ENCODE peak calls at places on chromosomes 7 and 10, in ten cellular contexts. O is BJ, N is NB4, B is brain microvascular endothelial cell, S is A549, Y is RWPE2, G is astrocyte of the spinal cord, F is fibroblast of lung, L is heart right ventricle, P is choroid plexus epithelial cell. W is an unnamed sample.

GRCh38 chr10:94003496-94003895 is 9.8 kb downstream of the PLCE1 start:
- DNase-seq in O (no peak), N (no peak), B (no peak), S (no peak), Y (no peak), G (no peak), F (no peak), L (no peak), P (no peak), W (no peak)

GRCh38 chr10:127447197-127447596 is 101.9 kb upstream of the NPS start:
- DNase-seq in O (no peak), N (no peak), B (no peak), S (no peak), Y (no peak), G (no peak), F (no peak), L (no peak), P (no peak), W (no peak)

GRCh38 chr7:80918909-80919721 is at the start of gene SEMA3C:
- DNase-seq in O (peak), N (peak), B (peak), S (peak), Y (peak), G (peak), F (peak), L (peak), P (peak), W (peak)

GRCh38 chr10:99536400-99537254 is 3.9 kb downstream of the NKX2-3 start:
- DNase-seq in O (no peak), N (peak), B (no peak), S (no peak), Y (no peak), G (no peak), F (no peak), L (no peak), P (no peak), W (no peak)

GRCh38 chr7:78413568-78413967 is 615.0 kb downstream of the PHTF2 start:
- DNase-seq in O (no peak), N (no peak), B (no peak), S (no peak), Y (no peak), G (no peak), F (no peak), L (no peak), P (no peak), W (no peak)

GRCh38 chr7:102155821-102156441 is 130.7 kb upstream of the SH2B2 start:
- DNase-seq in O (no peak), N (no peak), B (no peak), S (no peak), Y (no peak), G (no peak), F (no peak), L (no peak), P (peak), W (no peak)

GRCh38 chr7:18140943-18141342 is 113.3 kb upstream of the PRPS1L1 start:
- DNase-seq in O (no peak), N (no peak), B (no peak), S (no peak), Y (no peak), G (no peak), F (no peak), L (no peak), P (no peak), W (no peak)

GRCh38 chr7:39453743-39454355 is 112.4 kb upstream of the YAE1 start:
- DNase-seq in O (no peak), N (peak), B (peak), S (peak), Y (no peak), G (peak), F (peak), L (no peak), P (peak), W (peak)

GRCh38 chr7:32890010-32890552 is 1.5 kb downstream of the KBTBD2 start:
- DNase-seq in O (no peak), N (peak), B (no peak), S (peak), Y (no peak), G (peak), F (peak), L (no peak), P (peak), W (no peak)

GRCh38 chr7:139620676-139621344 is 97.3 kb downstream of the CLEC2L start:
- DNase-seq in O (no peak), N (peak), B (no peak), S (peak), Y (no peak), G (no peak), F (no peak), L (no peak), P (peak), W (no peak)

GRCh38 chr10:44911081-44911540 is at the start of gene TMEM72:
- DNase-seq in O (no peak), N (no peak), B (no peak), S (no peak), Y (no peak), G (no peak), F (no peak), L (no peak), P (peak), W (no peak)

GRCh38 chr10:109183366-109183765 is 739.9 kb downstream of the XPNPEP1 start:
- DNase-seq in O (no peak), N (no peak), B (no peak), S (no peak), Y (no peak), G (peak), F (peak), L (no peak), P (no peak), W (peak)

GRCh38 chr10:31028076-31028475 is 3.6 kb downstream of the ZNF438 start:
- DNase-seq in O (no peak), N (peak), B (no peak), S (no peak), Y (no peak), G (no peak), F (no peak), L (no peak), P (peak), W (no peak)

GRCh38 chr7:103343758-103344452 is 662 bp downstream of the DNAJC2 start:
- DNase-seq in O (no peak), N (peak), B (peak), S (peak), Y (no peak), G (peak), F (peak), L (no peak), P (peak), W (no peak)

GRCh38 chr10:69232736-69233135 is 12.6 kb downstream of the HKDC1 start:
- DNase-seq in O (no peak), N (no peak), B (no peak), S (no peak), Y (no peak), G (no peak), F (no peak), L (no peak), P (no peak), W (no peak)

GRCh38 chr10:96415896-96416554 is 57.2 kb upstream of the OPALIN start:
- DNase-seq in O (no peak), N (peak), B (no peak), S (no peak), Y (no peak), G (peak), F (peak), L (no peak), P (peak), W (peak)

GRCh38 chr10:46544989-46545791 is 11.3 kb downstream of the GPRIN2 start:
- DNase-seq in O (no peak), N (peak), B (no peak), S (peak), Y (peak), G (no peak), F (no peak), L (no peak), P (peak), W (no peak)

GRCh38 chr7:158302274-158303070 is 285.2 kb downstream of the PTPRN2 start:
- DNase-seq in O (no peak), N (no peak), B (no peak), S (no peak), Y (no peak), G (no peak), F (peak), L (no peak), P (no peak), W (no peak)

GRCh38 chr7:65983965-65984654 is 2.1 kb upstream of the GUSB start:
- DNase-seq in O (no peak), N (no peak), B (no peak), S (peak), Y (peak), G (no peak), F (peak), L (no peak), P (peak), W (no peak)

GRCh38 chr7:106176414-106177294 is 64.5 kb upstream of the SYPL1 start:
- DNase-seq in O (no peak), N (peak), B (peak), S (peak), Y (peak), G (peak), F (peak), L (peak), P (peak), W (peak)

GRCh38 chr10:130045091-130045652 is 65.5 kb downstream of the C10orf143 start:
- DNase-seq in O (no peak), N (peak), B (no peak), S (peak), Y (peak), G (no peak), F (no peak), L (no peak), P (no peak), W (no peak)

GRCh38 chr10:71684356-71685173 is 35.0 kb downstream of the C10orf105 start:
- DNase-seq in O (no peak), N (peak), B (no peak), S (peak), Y (no peak), G (no peak), F (no peak), L (peak), P (peak), W (no peak)

GRCh38 chr7:23470290-23471089 is at the start of gene IGF2BP3:
- DNase-seq in O (no peak), N (peak), B (peak), S (peak), Y (peak), G (peak), F (peak), L (no peak), P (peak), W (peak)

GRCh38 chr7:144738708-144739314 is 97.0 kb downstream of the TPK1 start:
- DNase-seq in O (no peak), N (peak), B (peak), S (peak), Y (no peak), G (peak), F (peak), L (peak), P (peak), W (no peak)

GRCh38 chr10:107011113-107011512 is 153.4 kb downstream of the SORCS1 start:
- DNase-seq in O (no peak), N (no peak), B (no peak), S (no peak), Y (no peak), G (no peak), F (no peak), L (no peak), P (no peak), W (no peak)

GRCh38 chr7:16918288-16918895 is 36.6 kb upstream of the AGR3 start:
- DNase-seq in O (no peak), N (peak), B (no peak), S (peak), Y (no peak), G (peak), F (peak), L (peak), P (peak), W (peak)

GRCh38 chr7:145863-146262 is 46.5 kb upstream of the FAM20C start:
- DNase-seq in O (no peak), N (no peak), B (no peak), S (no peak), Y (no peak), G (no peak), F (no peak), L (no peak), P (no peak), W (no peak)

GRCh38 chr10:73773152-73773879 is 8.5 kb upstream of the CHCHD1 start:
- DNase-seq in O (no peak), N (peak), B (no peak), S (no peak), Y (no peak), G (no peak), F (no peak), L (no peak), P (peak), W (no peak)

GRCh38 chr10:73769396-73769795 is 12.5 kb upstream of the CHCHD1 start:
- DNase-seq in O (no peak), N (no peak), B (no peak), S (no peak), Y (no peak), G (no peak), F (no peak), L (no peak), P (no peak), W (no peak)

GRCh38 chr10:73771722-73772279 is 10.0 kb upstream of the CHCHD1 start:
- DNase-seq in O (no peak), N (peak), B (peak), S (peak), Y (no peak), G (no peak), F (no peak), L (peak), P (peak), W (peak)

GRCh38 chr10:73772280-73773151 is 9.3 kb upstream of the CHCHD1 start:
- DNase-seq in O (no peak), N (peak), B (peak), S (peak), Y (peak), G (peak), F (peak), L (peak), P (peak), W (no peak)

DNA sequence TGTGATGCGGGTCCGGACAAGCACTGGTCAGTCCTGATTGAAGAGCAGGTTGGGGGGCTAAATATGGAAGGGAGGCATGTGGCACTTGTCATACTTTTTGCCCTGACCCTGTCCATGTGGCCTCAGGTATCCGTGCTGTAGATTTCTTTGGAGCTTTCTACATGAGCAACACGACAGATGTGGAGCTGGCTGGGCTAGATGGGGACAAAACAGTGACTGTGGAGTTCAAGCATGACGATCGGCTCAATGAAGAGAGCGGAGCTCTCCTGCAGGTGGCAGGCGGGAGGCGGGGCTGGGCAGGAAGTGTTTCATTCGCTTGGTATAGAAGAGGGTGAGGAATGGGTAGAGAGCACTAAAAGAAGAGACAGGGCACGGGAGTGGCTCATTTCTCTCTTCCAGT is 13.0 kb upstream of the CHCHD1 start:
- DNase-seq in O (no peak), N (no peak), B (no peak), S (no peak), Y (no peak), G (no peak), F (no peak), L (no peak), P (no peak), W (no peak)
- TF ChIP-seq CTCF in O (no peak), N (no peak), B (no peak), S (no peak), Y (no peak), G (no peak), F (no peak), L (no peak), P (no peak), W (no peak)

GRCh38 chr7:121026159-121026558 is 37.6 kb downstream of the CPED1 start:
- DNase-seq in O (no peak), N (no peak), B (no peak), S (no peak), Y (no peak), G (no peak), F (no peak), L (no peak), P (no peak), W (no peak)

GRCh38 chr7:121021266-121021969 is 32.9 kb downstream of the CPED1 start:
- DNase-seq in O (no peak), N (no peak), B (no peak), S (no peak), Y (no peak), G (no peak), F (no peak), L (no peak), P (no peak), W (no peak)

GRCh38 chr7:121024568-121025055 is 36.1 kb downstream of the CPED1 start:
- DNase-seq in O (no peak), N (no peak), B (no peak), S (no peak), Y (no peak), G (no peak), F (no peak), L (no peak), P (no peak), W (no peak)

GRCh38 chr7:121023189-121023588 is 34.7 kb downstream of the CPED1 start:
- DNase-seq in O (no peak), N (no peak), B (no peak), S (no peak), Y (no peak), G (no peak), F (no peak), L (no peak), P (no peak), W (no peak)

GRCh38 chr7:121023683-121024507 is 35.4 kb downstream of the CPED1 start:
- DNase-seq in O (no peak), N (no peak), B (no peak), S (no peak), Y (no peak), G (peak), F (no peak), L (no peak), P (peak), W (no peak)
- H3K4me3 ChIP-seq in O (no peak), N (no peak), B (no peak), S (no peak), Y (no peak), G (no peak), F (peak), L (no peak), P (no peak), W (no peak)

GRCh38 chr10:132360766-132361447 is 28.9 kb downstream of the LRRC27 start:
- DNase-seq in O (no peak), N (peak), B (no peak), S (peak), Y (no peak), G (no peak), F (no peak), L (no peak), P (no peak), W (no peak)

GRCh38 chr10:132361581-132362101 is 29.6 kb downstream of the LRRC27 start:
- DNase-seq in O (no peak), N (no peak), B (no peak), S (no peak), Y (no peak), G (no peak), F (no peak), L (no peak), P (no peak), W (no peak)

GRCh38 chr10:132357286-132358058 is 25.5 kb downstream of the LRRC27 start:
- DNase-seq in O (no peak), N (no peak), B (no peak), S (no peak), Y (no peak), G (no peak), F (no peak), L (no peak), P (no peak), W (no peak)

GRCh38 chr10:132362151-132362611 is 30.2 kb downstream of the LRRC27 start:
- DNase-seq in O (no peak), N (no peak), B (no peak), S (no peak), Y (no peak), G (no peak), F (no peak), L (no peak), P (no peak), W (no peak)

GRCh38 chr10:132359305-132360040 is 27.5 kb downstream of the LRRC27 start:
- DNase-seq in O (no peak), N (no peak), B (no peak), S (peak), Y (no peak), G (no peak), F (no peak), L (peak), P (no peak), W (no peak)
- TF ChIP-seq CTCF in O (peak), N (no peak), B (no peak), S (no peak), Y (no peak), G (no peak), F (no peak), L (no peak), P (peak), W (no peak)

DNA sequence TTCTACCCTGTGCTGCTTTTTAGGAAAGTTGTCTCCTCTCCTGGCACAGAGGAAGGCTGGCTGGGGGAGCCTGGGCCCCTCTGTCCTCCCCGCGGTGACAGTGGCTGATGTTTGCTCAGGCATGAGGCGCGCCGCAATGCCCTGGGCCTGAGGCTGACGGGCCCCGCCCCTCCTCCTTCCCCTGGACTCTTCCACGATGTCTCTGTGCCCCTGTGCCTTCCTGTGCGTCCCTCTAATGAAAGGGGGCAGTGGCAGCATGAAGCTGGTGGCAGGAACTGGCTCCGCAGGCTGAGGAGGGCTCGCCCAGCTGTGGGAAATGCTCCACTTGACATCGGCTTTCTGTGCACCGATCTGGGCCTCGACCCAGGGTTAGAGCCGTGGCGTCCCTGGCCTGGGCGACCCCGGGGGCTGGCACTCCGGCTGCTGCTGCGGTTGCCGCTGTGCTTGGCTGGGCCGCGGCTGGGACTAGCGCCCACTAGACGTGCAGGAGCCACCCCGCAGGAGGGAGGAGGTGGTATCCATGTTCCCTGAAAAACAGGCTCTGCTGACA is 67.9 kb downstream of the ZNF680 start:
- DNase-seq in O (no peak), N (no peak), B (no peak), S (no peak), Y (no peak), G (no peak), F (no peak), L (no peak), P (no peak), W (no peak)
- H3K4me3 ChIP-seq in O (no peak), N (no peak), B (peak), S (no peak), Y (no peak), G (no peak), F (no peak), L (peak), P (peak), W (no peak)

GRCh38 chr7:50531928-50532327 is 33.3 kb downstream of the DDC start:
- DNase-seq in O (no peak), N (no peak), B (no peak), S (no peak), Y (no peak), G (peak), F (peak), L (no peak), P (no peak), W (no peak)

GRCh38 chr7:50537417-50537816 is 27.8 kb downstream of the DDC start:
- DNase-seq in O (no peak), N (no peak), B (no peak), S (no peak), Y (no peak), G (no peak), F (no peak), L (no peak), P (no peak), W (no peak)

GRCh38 chr7:50531401-50531906 is 33.8 kb downstream of the DDC start:
- DNase-seq in O (no peak), N (no peak), B (no peak), S (peak), Y (peak), G (peak), F (peak), L (no peak), P (no peak), W (no peak)

GRCh38 chr7:50533849-50534248 is 31.4 kb downstream of the DDC start:
- DNase-seq in O (no peak), N (no peak), B (no peak), S (peak), Y (no peak), G (no peak), F (no peak), L (no peak), P (no peak), W (no peak)

DNA sequence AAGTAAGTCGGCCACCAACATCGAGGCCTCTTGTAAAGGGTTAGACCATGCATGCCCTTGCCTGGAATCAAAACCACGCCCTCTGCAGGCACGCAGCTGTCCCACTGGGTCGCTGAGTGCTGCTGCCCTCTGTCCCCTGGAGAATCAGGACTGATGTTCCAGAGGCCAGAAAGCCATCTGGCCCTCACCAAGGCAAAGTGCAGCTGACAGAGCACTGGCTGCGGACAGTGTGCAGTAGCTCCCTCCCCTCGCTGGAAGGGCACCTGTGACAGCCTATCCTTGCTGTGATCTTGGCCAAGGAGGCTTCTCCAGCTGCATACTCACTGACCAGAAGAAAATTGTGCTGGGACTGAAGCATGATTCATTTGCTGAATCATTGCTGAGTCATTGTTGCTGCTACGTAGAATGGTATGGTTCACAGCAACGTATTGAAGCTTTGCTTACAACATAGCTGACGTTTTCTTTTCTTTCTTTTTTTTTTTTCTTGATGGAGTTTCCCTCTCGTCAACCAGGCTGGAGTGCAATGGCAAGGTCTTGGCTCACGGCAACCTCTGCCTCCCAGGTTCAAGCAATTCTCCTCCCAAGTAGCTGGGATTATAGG is 30.4 kb downstream of the DDC start:
- DNase-seq in O (peak), N (peak), B (peak), S (peak), Y (no peak), G (peak), F (peak), L (no peak), P (peak), W (peak)
- TF ChIP-seq CTCF in O (peak), N (peak), B (peak), S (no peak), Y (peak), G (no peak), F (no peak), L (no peak), P (peak), W (no peak)

GRCh38 chr7:1752771-1753562 is 82.9 kb downstream of the ELFN1 start:
- DNase-seq in O (no peak), N (peak), B (no peak), S (no peak), Y (no peak), G (no peak), F (no peak), L (no peak), P (no peak), W (no peak)
- H3K4me3 ChIP-seq in O (no peak), N (no peak), B (no peak), S (no peak), Y (no peak), G (no peak), F (no peak), L (no peak), P (no peak), W (no peak)